ENCODE peak calls at places on chromosomes 5 and 9, in five cellular contexts. One of them, this sample, is unnamed.

GRCh38 chr5:33032161-33033085 is 321.3 kb downstream of the NPR3 start:
- DNase-seq in mesenteric fat pad: no peak
- DNase-seq in anterior cingulate cortex: no peak
- DNase-seq in effector memory CD4-positive, alpha-beta T cell: no peak
- DNase-seq in GM10248: no peak
- DNase-seq in this sample: no peak

GRCh38 chr5:72654231-72654630 is 147.0 kb upstream of the ZNF366 start:
- DNase-seq in effector memory CD4-positive, alpha-beta T cell: no peak
- DNase-seq in mesenteric fat pad: no peak
- DNase-seq in anterior cingulate cortex: no peak
- DNase-seq in GM10248: no peak
- DNase-seq in this sample: no peak

GRCh38 chr9:137784046-137784445 is 93.5 kb upstream of the CACNA1B start:
- DNase-seq in GM10248: no peak
- DNase-seq in effector memory CD4-positive, alpha-beta T cell: no peak
- DNase-seq in anterior cingulate cortex: no peak
- DNase-seq in mesenteric fat pad: no peak
- DNase-seq in this sample: no peak

GRCh38 chr5:6506631-6507030 is 58.0 kb downstream of the UBE2QL1 start:
- DNase-seq in anterior cingulate cortex: no peak
- DNase-seq in mesenteric fat pad: no peak
- DNase-seq in effector memory CD4-positive, alpha-beta T cell: no peak
- DNase-seq in GM10248: no peak
- DNase-seq in this sample: no peak

GRCh38 chr5:167294861-167295685 is 996.4 kb upstream of the WWC1 start:
- DNase-seq in anterior cingulate cortex: no peak
- DNase-seq in mesenteric fat pad: no peak
- DNase-seq in effector memory CD4-positive, alpha-beta T cell: no peak
- DNase-seq in GM10248: no peak
- DNase-seq in this sample: no peak

GRCh38 chr9:16126042-16126441 is 573.2 kb downstream of the CCDC171 start:
- DNase-seq in anterior cingulate cortex: no peak
- DNase-seq in GM10248: no peak
- DNase-seq in effector memory CD4-positive, alpha-beta T cell: no peak
- DNase-seq in mesenteric fat pad: no peak
- DNase-seq in this sample: no peak

GRCh38 chr9:9914174-9914573 is 698.6 kb downstream of the PTPRD start:
- DNase-seq in GM10248: no peak
- DNase-seq in anterior cingulate cortex: no peak
- DNase-seq in effector memory CD4-positive, alpha-beta T cell: no peak
- DNase-seq in mesenteric fat pad: no peak
- DNase-seq in this sample: no peak

GRCh38 chr9:77512876-77513275 is 135.2 kb downstream of the GNA14 start:
- DNase-seq in GM10248: no peak
- DNase-seq in effector memory CD4-positive, alpha-beta T cell: no peak
- DNase-seq in mesenteric fat pad: no peak
- DNase-seq in anterior cingulate cortex: no peak
- DNase-seq in this sample: no peak

GRCh38 chr5:87944553-87945320 is 323.9 kb downstream of the TMEM161B start:
- DNase-seq in anterior cingulate cortex: peak; percentile 81
- DNase-seq in mesenteric fat pad: no peak
- DNase-seq in effector memory CD4-positive, alpha-beta T cell: no peak
- DNase-seq in GM10248: no peak
- DNase-seq in this sample: no peak

GRCh38 chr9:121896545-121896943 is 196.6 kb downstream of the TTLL11 start:
- DNase-seq in effector memory CD4-positive, alpha-beta T cell: no peak
- DNase-seq in mesenteric fat pad: no peak
- DNase-seq in GM10248: no peak
- DNase-seq in anterior cingulate cortex: no peak
- DNase-seq in this sample: no peak

GRCh38 chr9:134215709-134216448 is 51.5 kb upstream of the RNU6ATAC start:
- DNase-seq in mesenteric fat pad: no peak
- DNase-seq in effector memory CD4-positive, alpha-beta T cell: no peak
- DNase-seq in anterior cingulate cortex: peak; percentile 60
- DNase-seq in GM10248: no peak
- DNase-seq in this sample: no peak

GRCh38 chr5:152527358-152528048 is 122.4 kb upstream of the NMUR2 start:
- DNase-seq in effector memory CD4-positive, alpha-beta T cell: no peak
- DNase-seq in mesenteric fat pad: no peak
- DNase-seq in anterior cingulate cortex: no peak
- DNase-seq in GM10248: no peak
- DNase-seq in this sample: no peak

GRCh38 chr5:54997081-54997480 is 11.7 kb upstream of the ESM1 start:
- DNase-seq in mesenteric fat pad: no peak
- DNase-seq in GM10248: no peak
- DNase-seq in anterior cingulate cortex: no peak
- DNase-seq in effector memory CD4-positive, alpha-beta T cell: no peak
- DNase-seq in this sample: no peak